ENCODE peak calls at places on chromosome 7, in six cellular contexts. Z is A549, R is GM12878, B is HepG2, W is K562, I is IMR-90. O is an unnamed sample.

GRCh38 chr7:117350027-117350426 is 27.2 kb upstream of the WNT2 start:
- DNase-seq in R (no peak), B (no peak), W (no peak), I (no peak), Z (no peak), O (no peak)

GRCh38 chr7:36961691-36962090 is 237.4 kb upstream of the AOAH start:
- DNase-seq in R (no peak), B (no peak), Z (no peak), I (no peak), W (no peak), O (no peak)

GRCh38 chr7:155644971-155645509 is 579 bp downstream of the RBM33 start:
- DNase-seq in I (no peak), W (peak; percentile 87), R (no peak), B (peak; percentile 22), Z (peak; percentile 43), O (peak; percentile 67)

GRCh38 chr7:37683263-37684120 is at the start of gene GPR141:
- DNase-seq in W (no peak), I (no peak), B (no peak), R (peak; percentile 93), Z (no peak), O (no peak)

GRCh38 chr7:2792240-2792639 is 51.9 kb downstream of the GNA12 start:
- DNase-seq in W (no peak), R (no peak), I (no peak), Z (no peak), B (no peak), O (no peak)

GRCh38 chr7:83001362-83002040 is 161.2 kb downstream of the PCLO start:
- DNase-seq in Z (no peak), I (no peak), B (no peak), W (no peak), R (no peak), O (no peak)

GRCh38 chr7:158050441-158051371 is 536.9 kb downstream of the PTPRN2 start:
- DNase-seq in W (no peak), B (no peak), Z (no peak), R (no peak), I (no peak), O (no peak)

GRCh38 chr7:126856691-126857291 is 395.9 kb downstream of the GRM8 start:
- DNase-seq in I (no peak), W (peak; percentile 16), Z (no peak), B (peak; percentile 1), R (no peak), O (peak; percentile 33)

GRCh38 chr7:139182363-139182762 is 48.7 kb upstream of the UBN2 start:
- DNase-seq in W (no peak), B (no peak), R (no peak), I (no peak), Z (no peak), O (no peak)

GRCh38 chr7:16755397-16755796 is 1.8 kb downstream of the TSPAN13 start:
- DNase-seq in Z (no peak), R (no peak), I (peak; percentile 36), W (no peak), B (no peak), O (no peak)

GRCh38 chr7:148607151-148607661 is 16.6 kb downstream of the C7orf33 start:
- DNase-seq in Z (no peak), I (no peak), R (no peak), B (no peak), W (no peak), O (no peak)

GRCh38 chr7:65953890-65954289 is 28.1 kb downstream of the GUSB start:
- DNase-seq in B (no peak), R (no peak), Z (no peak), W (no peak), I (no peak), O (no peak)

GRCh38 chr7:108158766-108159165 is 28.6 kb upstream of the LAMB4 start:
- DNase-seq in R (no peak), I (no peak), Z (no peak), W (no peak), B (no peak), O (no peak)

GRCh38 chr7:7335909-7336308 is 153.6 kb downstream of the C1GALT1 start:
- DNase-seq in B (no peak), Z (no peak), I (no peak), R (no peak), W (no peak), O (no peak)

GRCh38 chr7:151085691-151086620 is at the start of gene AGAP3:
- DNase-seq in W (peak; percentile 99), I (peak; percentile 70), B (peak; percentile 75), R (no peak), Z (peak; percentile 79), O (peak; percentile 94)

GRCh38 chr7:51029586-51030230 is 247.0 kb upstream of the GRB10 start:
- DNase-seq in Z (no peak), R (no peak), W (no peak), B (no peak), I (peak; percentile 92), O (no peak)

GRCh38 chr7:130148561-130148960 is 56.6 kb downstream of the TMEM209 start:
- DNase-seq in B (no peak), I (peak; percentile 46), Z (no peak), R (no peak), W (no peak), O (no peak)

GRCh38 chr7:512541-513311 is 6.9 kb downstream of the PDGFA start:
- DNase-seq in B (no peak), W (no peak), R (no peak), Z (no peak), I (no peak), O (no peak)
- TF ChIP-seq BHLHE40 in B (no peak), W (no peak), R (no peak), Z (no peak), I (no peak), O (no peak)

DNA sequence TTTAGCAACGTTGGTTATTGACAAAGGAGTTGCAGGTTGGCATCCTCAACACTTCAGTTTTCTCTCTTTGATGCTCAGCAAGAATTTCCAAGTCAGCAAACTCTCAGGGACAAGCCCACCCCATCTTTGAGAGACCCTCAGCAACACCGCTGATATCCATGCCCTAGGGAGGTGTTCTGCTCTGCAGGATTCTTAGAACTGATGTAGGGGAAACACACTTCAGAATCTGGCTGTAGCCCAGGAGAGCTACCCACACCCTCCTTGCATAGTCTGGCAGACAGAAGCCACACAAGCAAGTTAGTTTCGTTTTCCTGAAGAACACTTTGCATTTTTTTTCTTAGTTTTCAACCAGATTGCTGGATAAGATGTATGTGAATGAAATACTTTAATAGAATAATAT is 827 bp downstream of the SAMD9L start:
- DNase-seq in W (peak; percentile 25), I (peak; percentile 59), R (peak; percentile 51), Z (peak; percentile 10), B (no peak), O (no peak)
- TF ChIP-seq BHLHE40 in W (no peak), I (no peak), R (no peak), Z (no peak), B (no peak), O (no peak)

GRCh38 chr7:135286876-135287275 is 53.2 kb downstream of the STRA8 start:
- DNase-seq in W (no peak), B (no peak), Z (no peak), I (no peak), R (no peak), O (no peak)

GRCh38 chr7:135290594-135290993 is 57.0 kb downstream of the STRA8 start:
- DNase-seq in R (no peak), W (no peak), B (no peak), Z (no peak), I (no peak), O (no peak)

DNA sequence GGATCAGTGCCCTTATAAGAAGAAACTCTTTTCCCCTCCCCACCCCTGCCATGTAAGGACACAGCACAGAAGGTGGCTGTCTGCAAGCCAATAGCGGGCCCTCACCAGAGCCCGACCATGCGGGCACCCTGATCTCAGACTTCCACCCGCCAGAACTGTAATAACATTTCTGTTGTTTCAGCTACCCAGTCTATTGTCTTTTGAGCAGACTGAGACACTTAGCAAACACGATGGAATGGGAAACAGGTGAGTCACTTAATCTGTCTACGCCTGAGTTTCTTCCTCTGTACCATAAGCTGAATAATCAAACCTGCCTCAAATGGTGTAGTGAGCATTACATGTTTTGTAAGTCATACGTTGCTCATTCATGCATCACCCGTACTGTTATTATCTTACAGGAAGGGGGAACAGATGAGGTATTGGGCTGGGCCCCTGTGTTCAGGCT is 58.2 kb downstream of the STRA8 start:
- DNase-seq in Z (peak; percentile 62), R (no peak), I (peak; percentile 86), W (no peak), B (peak; percentile 7), O (no peak)
- TF ChIP-seq BHLHE40 in Z (no peak), R (no peak), I (no peak), W (no peak), B (no peak), O (no peak)

GRCh38 chr7:128918266-128918665 is 7.8 kb upstream of the KCP start:
- DNase-seq in I (no peak), B (no peak), R (no peak), Z (no peak), W (no peak), O (no peak)

GRCh38 chr7:128921866-128922440 is 11.4 kb upstream of the KCP start:
- DNase-seq in I (no peak), Z (no peak), W (no peak), B (no peak), R (no peak), O (no peak)

GRCh38 chr7:128920913-128921582 is 10.5 kb upstream of the KCP start:
- DNase-seq in R (no peak), B (no peak), W (no peak), Z (no peak), I (no peak), O (no peak)

GRCh38 chr7:128919241-128919640 is 8.7 kb upstream of the KCP start:
- DNase-seq in R (no peak), Z (no peak), W (no peak), I (no peak), B (no peak), O (no peak)

DNA sequence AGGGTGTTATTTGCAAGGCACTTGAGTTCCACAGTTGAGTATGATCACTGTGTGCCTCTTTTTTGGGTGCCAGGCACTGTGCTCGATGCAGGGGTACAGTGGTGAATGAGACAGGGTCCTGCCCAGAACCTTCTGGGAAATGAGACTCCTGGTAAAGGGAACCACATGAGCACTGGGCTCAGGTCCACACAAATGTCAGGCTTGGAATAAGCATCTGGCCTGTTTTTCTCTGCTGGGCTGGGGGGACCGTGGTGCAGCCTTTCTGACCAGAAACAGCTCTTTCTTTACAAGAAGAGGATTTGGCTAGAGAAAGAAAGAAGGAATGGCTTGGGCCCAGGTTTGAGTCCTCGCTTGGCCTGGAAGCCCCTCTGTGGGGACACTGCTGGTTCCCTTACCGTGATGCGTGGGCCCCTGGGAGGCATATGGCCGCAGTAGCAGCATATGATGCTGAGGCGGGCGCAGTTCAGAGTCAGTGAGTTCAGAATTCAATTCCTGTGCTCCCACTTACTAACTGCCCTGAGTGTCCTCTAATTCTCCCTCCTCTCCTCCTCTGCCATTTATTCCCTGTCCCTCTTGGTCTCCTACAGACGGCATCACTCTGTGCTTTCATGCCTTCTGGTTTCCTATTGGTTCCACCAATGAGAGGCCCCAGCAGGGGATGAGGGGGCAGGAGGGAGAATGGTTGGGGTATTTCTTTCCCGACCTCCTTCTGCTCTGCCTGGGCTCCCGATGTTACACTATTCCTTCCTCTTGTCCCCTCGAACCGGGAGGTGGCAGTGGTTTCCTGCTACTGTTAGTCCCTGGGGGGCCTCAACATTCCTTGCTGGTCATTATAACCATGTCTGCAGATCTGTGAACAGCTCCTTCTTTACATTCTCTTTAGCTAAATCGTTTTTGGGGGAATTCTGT is 9.6 kb upstream of the KCP start:
- DNase-seq in R (no peak), B (no peak), Z (no peak), I (no peak), W (no peak), O (no peak)
- TF ChIP-seq BHLHE40 in R (no peak), B (no peak), Z (no peak), I (no peak), W (no peak), O (no peak)

GRCh38 chr7:115352375-115352774 is 430.5 kb downstream of the MDFIC start:
- DNase-seq in Z (no peak), W (no peak), I (peak; percentile 91), R (no peak), B (no peak), O (no peak)
- TF ChIP-seq BHLHE40 in Z (no peak), W (no peak), I (peak; percentile 13), R (no peak), B (no peak), O (no peak)

O was measured in HEK293T.